ENCODE peak calls at places on chromosome 4, in five cellular contexts. N is gastrocnemius medialis, P is NT2/D1, O is stromal cell of bone marrow, R is substantia nigra. S is an unnamed sample.

GRCh38 chr4:16225139-16225538 is 1.1 kb downstream of the TAPT1 start:
- DNase-seq in N (no peak), P (no peak), O (no peak), R (no peak), S (no peak)

GRCh38 chr4:54677416-54677815 is 19.7 kb downstream of the KIT start:
- DNase-seq in N (no peak), P (no peak), O (no peak), R (no peak), S (no peak)

GRCh38 chr4:177511611-177512010 is 69.4 kb upstream of the AGA start:
- DNase-seq in N (no peak), P (no peak), O (no peak), R (no peak), S (no peak)

GRCh38 chr4:169114341-169114974 is 104.4 kb upstream of the CBR4 start:
- DNase-seq in N (no peak), P (no peak), O (no peak), R (no peak), S (no peak)

GRCh38 chr4:45345551-45345950 is 619.2 kb upstream of the GNPDA2 start:
- DNase-seq in N (no peak), P (no peak), O (no peak), R (no peak), S (no peak)

GRCh38 chr4:153748378-153748777 is 11.4 kb downstream of the RNF175 start:
- DNase-seq in N (peak), P (no peak), O (peak), R (no peak), S (peak)

GRCh38 chr4:72295966-72296557 is 264.3 kb downstream of the NPFFR2 start:
- DNase-seq in N (no peak), P (no peak), O (peak), R (no peak), S (no peak)

GRCh38 chr4:9889306-9889705 is 107.9 kb downstream of the DRD5 start:
- DNase-seq in N (no peak), P (no peak), O (no peak), R (no peak), S (no peak)

GRCh38 chr4:101356928-101357327 is 9.6 kb upstream of the PPP3CA start:
- DNase-seq in N (no peak), P (no peak), O (peak), R (no peak), S (no peak)

GRCh38 chr4:112189754-112190153 is 41.8 kb upstream of the AP1AR start:
- DNase-seq in N (no peak), P (no peak), O (no peak), R (no peak), S (no peak)

GRCh38 chr4:80197132-80197573 is at the start of gene PRDM8:
- DNase-seq in N (no peak), P (no peak), O (no peak), R (peak), S (no peak)